ENCODE peak calls at places on chromosomes 13 and 19, in five cellular contexts. F is activated CD4-positive, alpha-beta T cell treated with anti-CD3 and anti-CD28 coated beads for 48 hours; Z is activated naive CD4-positive, alpha-beta T cell; P is left ventricle myocardium superior; H is T-helper 9 cell. I is an unnamed sample.
A peak's percentile ranks its signal among the peaks of the same experiment; 100 is the strongest.

GRCh38 chr13:20192470-20193141 is at the start of gene GJB2:
- DNase-seq in H (no peak), P (peak; percentile 29), F (no peak), Z (no peak), I (no peak)

GRCh38 chr13:39864221-39864620 is 208.8 kb downstream of the COG6 start:
- DNase-seq in Z (no peak), P (no peak), F (no peak), H (no peak), I (no peak)

GRCh38 chr19:10270180-10270615 is 722 bp upstream of the ICAM1 start:
- DNase-seq in P (peak; percentile 80), Z (no peak), H (peak; percentile 58), F (peak; percentile 84), I (no peak)

GRCh38 chr19:52190679-52191293 is 934 bp downstream of the PPP2R1A start:
- DNase-seq in P (peak; percentile 40), H (no peak), F (peak; percentile 29), Z (no peak), I (no peak)

GRCh38 chr19:17294051-17294891 is 9.0 kb downstream of the ABHD8 start:
- DNase-seq in P (peak; percentile 60), H (peak; percentile 48), F (peak; percentile 83), Z (peak; percentile 19), I (peak; percentile 24)

GRCh38 chr19:56671613-56671994 is at the start of gene ZNF835:
- DNase-seq in H (peak; percentile 60), F (peak; percentile 90), P (peak; percentile 100), Z (peak; percentile 51), I (peak; percentile 51)

GRCh38 chr19:3536429-3537100 is 2.4 kb upstream of the TEKTIP1 start:
- DNase-seq in F (no peak), P (peak; percentile 69), Z (no peak), H (no peak), I (no peak)

GRCh38 chr13:20090349-20090748 is 70.5 kb downstream of the GJA3 start:
- DNase-seq in P (no peak), F (no peak), H (no peak), Z (no peak), I (no peak)

GRCh38 chr19:23822735-23823134 is 64.0 kb upstream of the ZNF681 start:
- DNase-seq in Z (no peak), H (no peak), F (no peak), P (no peak), I (no peak)

GRCh38 chr19:49436381-49437017 is 4.8 kb downstream of the SLC17A7 start:
- DNase-seq in F (peak; percentile 86), Z (peak; percentile 15), P (peak; percentile 43), H (no peak), I (no peak)